ENCODE peak calls at places on chromosomes 16 and 17, in six cellular contexts. W is IMR-90, M is A549, Q is Peyer's patch, F is ovary, T is vagina. S is an unnamed sample.

GRCh38 chr17:46003907-46004748 is 5.1 kb downstream of the STH start:
- DNase-seq in W (peak; percentile 5), M (no peak), Q (no peak), F (peak; percentile 81), T (no peak), S (no peak)

GRCh38 chr16:82651921-82652601 is 25.3 kb downstream of the CDH13 start:
- DNase-seq in W (no peak), M (no peak), Q (peak; percentile 41), F (no peak), T (no peak), S (no peak)

GRCh38 chr17:6070895-6071511 is 824 bp downstream of the WSCD1 start:
- DNase-seq in W (no peak), M (peak; percentile 23), Q (no peak), F (no peak), T (no peak), S (no peak)

GRCh38 chr16:17845031-17845430 is 374.3 kb upstream of the XYLT1 start:
- DNase-seq in W (no peak), M (no peak), Q (no peak), F (no peak), T (no peak), S (no peak)

GRCh38 chr17:1010086-1010450 is 13.1 kb downstream of the TIMM22 start:
- DNase-seq in W (no peak), M (no peak), Q (no peak), F (peak; percentile 17), T (no peak), S (no peak)

GRCh38 chr16:65227041-65227835 is 105.4 kb upstream of the CDH11 start:
- DNase-seq in W (no peak), M (no peak), Q (no peak), F (no peak), T (no peak), S (no peak)

GRCh38 chr16:17328971-17329370 is 141.8 kb downstream of the XYLT1 start:
- DNase-seq in W (no peak), M (no peak), Q (no peak), F (no peak), T (no peak), S (no peak)

GRCh38 chr17:74148901-74149596 is 54.4 kb upstream of the RPL38 start:
- DNase-seq in W (no peak), M (no peak), Q (no peak), F (no peak), T (no peak), S (no peak)

GRCh38 chr17:81018044-81018802 is 16.7 kb upstream of the BAIAP2 start:
- DNase-seq in W (peak; percentile 63), M (no peak), Q (peak; percentile 42), F (no peak), T (no peak), S (no peak)

GRCh38 chr16:22161401-22161800 is 905 bp upstream of the SDR42E2 start:
- DNase-seq in W (no peak), M (no peak), Q (no peak), F (no peak), T (no peak), S (no peak)

GRCh38 chr17:61219460-61219859 is 180.2 kb upstream of the TBX2 start:
- DNase-seq in W (peak; percentile 77), M (no peak), Q (no peak), F (no peak), T (no peak), S (no peak)

GRCh38 chr17:52410781-52411180 is 252.3 kb upstream of the CA10 start:
- DNase-seq in W (no peak), M (no peak), Q (no peak), F (no peak), T (no peak), S (no peak)

GRCh38 chr16:50835358-50836060 is 93.6 kb downstream of the CYLD start:
- DNase-seq in W (no peak), M (no peak), Q (no peak), F (no peak), T (peak; percentile 79), S (no peak)

GRCh38 chr17:48546924-48547838 is 2.3 kb upstream of the HOXB2 start:
- DNase-seq in W (peak; percentile 56), M (no peak), Q (no peak), F (no peak), T (no peak), S (no peak)

GRCh38 chr17:68512967-68513474 is 791 bp downstream of the PRKAR1A start:
- DNase-seq in W (peak; percentile 43), M (peak; percentile 69), Q (no peak), F (no peak), T (no peak), S (peak; percentile 34)

GRCh38 chr16:23642246-23642774 is 1.0 kb downstream of the DCTN5 start:
- DNase-seq in W (no peak), M (no peak), Q (no peak), F (no peak), T (no peak), S (no peak)

GRCh38 chr16:23640669-23640958 is 496 bp downstream of the PALB2 start:
- DNase-seq in W (no peak), M (no peak), Q (no peak), F (no peak), T (no peak), S (no peak)

GRCh38 chr16:23635958-23636357 is 5.2 kb downstream of the PALB2 start:
- DNase-seq in W (no peak), M (no peak), Q (no peak), F (no peak), T (no peak), S (no peak)

DNA sequence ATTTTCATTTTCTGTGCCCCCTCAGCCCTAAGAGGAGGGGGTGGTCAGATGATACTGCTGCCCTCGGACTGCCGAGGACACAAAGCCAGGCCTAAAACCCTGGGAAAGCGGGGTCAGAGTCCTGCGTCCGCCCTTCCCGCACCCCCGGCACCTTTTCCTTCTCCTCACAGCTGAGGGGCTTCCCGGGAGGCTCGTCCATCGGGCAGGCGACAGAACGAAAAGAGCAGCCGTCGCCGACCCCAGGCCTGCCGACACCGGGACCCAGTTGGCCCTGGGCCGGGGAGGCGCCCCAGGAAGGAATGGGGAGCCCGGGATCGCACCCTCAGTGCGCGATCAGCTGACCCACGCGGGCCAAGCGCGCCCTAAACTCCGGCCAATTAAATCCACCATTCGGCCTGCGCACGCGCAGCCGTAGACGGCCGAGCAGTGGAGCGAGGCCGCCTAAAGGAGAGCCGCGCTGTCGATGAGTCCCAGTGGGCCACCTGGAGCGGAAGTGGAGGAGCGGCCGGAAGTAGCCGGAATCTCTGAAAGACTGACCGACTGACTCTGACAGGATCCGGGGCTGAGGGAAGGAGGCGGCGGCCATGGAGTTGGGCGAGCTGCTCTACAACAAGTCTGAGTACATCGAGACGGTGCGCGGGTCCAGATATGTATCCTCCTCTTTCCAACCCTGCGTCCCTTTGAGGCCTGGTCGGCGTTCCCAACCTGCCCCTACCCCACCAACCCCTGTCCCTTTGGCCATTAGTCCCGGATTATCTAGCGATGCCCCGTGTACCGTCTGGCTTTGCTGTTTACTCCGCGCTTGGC is at the start of the genes DCTN5 and PALB2:
- DNase-seq in W (peak; percentile 92), M (peak; percentile 95), Q (peak; percentile 91), F (peak; percentile 88), T (peak; percentile 93), S (peak; percentile 78)
- TF ChIP-seq POLR2A in W (peak; percentile 60), M (peak; percentile 57), Q (peak; percentile 42), F (no peak), T (no peak), S (peak; percentile 48)

DNA sequence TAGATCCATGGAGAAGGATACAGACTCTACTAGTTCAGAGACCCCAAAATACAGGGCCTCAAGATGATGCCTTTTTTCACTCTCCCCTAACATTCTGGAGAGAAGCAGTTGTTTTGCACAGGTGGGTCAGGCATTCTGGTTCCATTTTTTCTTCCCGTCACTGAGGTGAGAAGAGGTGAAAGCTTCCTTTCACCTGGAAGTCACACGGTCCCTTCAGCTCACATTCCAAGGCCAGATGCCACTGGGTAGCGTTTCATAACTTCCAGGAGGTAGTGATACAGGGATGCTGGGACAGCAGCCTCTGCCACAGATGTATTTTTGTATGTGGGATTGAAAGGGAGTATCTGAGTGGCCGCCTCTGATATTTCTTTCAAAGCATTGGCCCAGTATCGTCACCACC is 1.9 kb downstream of the CDK10 start:
- DNase-seq in W (no peak), M (no peak), Q (no peak), F (no peak), T (no peak), S (no peak)
- TF ChIP-seq POLR2A in W (no peak), M (no peak), Q (no peak), F (no peak), T (no peak), S (no peak)

DNA sequence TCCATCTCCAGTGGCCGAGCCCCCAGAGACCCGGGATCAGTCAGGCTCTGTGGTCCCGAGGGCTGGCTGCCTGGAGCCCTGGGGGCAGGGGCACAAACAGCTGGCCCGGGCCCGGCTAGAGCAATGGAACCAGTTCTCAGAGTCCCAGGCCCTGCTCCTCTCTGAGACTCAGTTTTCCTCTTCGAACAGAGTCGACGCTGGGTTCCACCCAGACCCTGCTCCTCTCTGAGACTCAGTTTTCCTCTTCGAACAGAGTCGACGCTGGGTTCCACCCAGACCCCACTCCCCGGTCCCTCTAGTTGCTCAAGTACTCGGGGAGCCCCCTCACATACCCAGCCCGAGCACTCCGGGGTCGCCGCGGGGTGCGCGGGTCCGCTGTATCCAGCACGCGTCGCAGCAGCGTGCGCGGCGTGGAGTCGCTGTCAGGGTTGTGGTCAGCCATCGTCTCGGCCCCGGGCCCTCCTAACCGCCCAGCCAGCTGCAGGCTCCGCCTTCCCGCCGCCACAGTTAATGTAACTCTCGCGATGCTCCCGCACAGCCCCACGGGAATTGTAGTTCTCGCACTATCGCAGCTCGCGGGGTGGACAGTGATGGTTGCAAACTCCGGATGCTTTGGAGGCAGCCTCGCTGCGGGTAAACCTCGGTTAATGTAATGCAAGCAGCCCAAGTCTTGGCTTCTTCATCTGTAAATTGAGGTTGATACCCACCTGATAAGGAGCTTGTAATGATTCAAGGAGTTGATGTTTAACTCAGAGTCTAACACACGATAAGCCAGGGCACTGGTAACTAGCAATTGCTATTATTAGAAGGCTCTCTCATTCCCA is 8.5 kb upstream of the THAP11 start:
- DNase-seq in W (peak; percentile 84), M (peak; percentile 86), Q (peak; percentile 95), F (peak; percentile 95), T (no peak), S (peak; percentile 87)
- TF ChIP-seq POLR2A in W (peak; percentile 84), M (peak; percentile 76), Q (peak; percentile 42), F (peak; percentile 59), T (no peak), S (peak; percentile 78)

GRCh38 chr16:49013727-49014080 is 267.9 kb downstream of the CBLN1 start:
- DNase-seq in W (no peak), M (no peak), Q (no peak), F (no peak), T (peak; percentile 52), S (no peak)
- TF ChIP-seq POLR2A in W (no peak), M (no peak), Q (no peak), F (no peak), T (no peak), S (no peak)

GRCh38 chr16:23317266-23317661 is 15.2 kb downstream of the SCNN1B start:
- DNase-seq in W (no peak), M (peak; percentile 50), Q (no peak), F (no peak), T (no peak), S (no peak)
- TF ChIP-seq POLR2A in W (no peak), M (no peak), Q (no peak), F (no peak), T (no peak), S (no peak)

S was measured in H54.